ENCODE peak calls at places on chromosomes 16 and 17, in six cellular contexts. O is AG08396, L is omental fat pad, W is RPMI8226, X is fibroblast of mammary gland, D is DMS53. Y is an unnamed sample.
A peak's percentile ranks its signal among the peaks of the same experiment; 100 is the strongest.

GRCh38 chr17:28413804-28414203 is 7.8 kb upstream of the SLC46A1 start:
- DNase-seq in O (no peak), L (no peak), W (no peak), X (no peak), D (no peak), Y (no peak)

GRCh38 chr17:62749926-62750325 is 58.2 kb downstream of the MARCHF10 start:
- DNase-seq in O (no peak), L (no peak), W (no peak), X (no peak), D (no peak), Y (no peak)

GRCh38 chr16:9225527-9226316 is 134.3 kb downstream of the HAPSTR1 start:
- DNase-seq in O (peak; percentile 13), L (no peak), W (peak; percentile 42), X (no peak), D (peak; percentile 36), Y (peak; percentile 10)

GRCh38 chr16:55568151-55568693 is 1.7 kb downstream of the CAPNS2 start:
- DNase-seq in O (no peak), L (no peak), W (no peak), X (no peak), D (no peak), Y (peak; percentile 15)

GRCh38 chr17:74605361-74605760 is 13.3 kb upstream of the CD300LD start:
- DNase-seq in O (peak; percentile 44), L (peak; percentile 48), W (no peak), X (peak; percentile 77), D (no peak), Y (peak; percentile 68)

GRCh38 chr17:60372790-60373483 is 19.0 kb downstream of the USP32 start:
- DNase-seq in O (peak; percentile 38), L (no peak), W (no peak), X (peak; percentile 78), D (peak; percentile 1), Y (peak; percentile 84)

GRCh38 chr16:87780385-87780989 is 14.7 kb upstream of the KLHDC4 start:
- DNase-seq in O (no peak), L (no peak), W (peak; percentile 73), X (peak; percentile 40), D (peak; percentile 34), Y (peak; percentile 75)

GRCh38 chr17:40360091-40360490 is 4.4 kb downstream of the GJD3 start:
- DNase-seq in O (no peak), L (no peak), W (no peak), X (no peak), D (no peak), Y (no peak)

Y was measured in EH.